ENCODE peak calls at places on chromosomes 13 and 19, in five cellular contexts. R is neural progenitor cell, E is PC-3, H is fibroblast of lung, Z is HCT116. Q is an unnamed sample.
A peak's percentile ranks its signal among the peaks of the same experiment; 100 is the strongest.

GRCh38 chr19:29587518-29587986 is 18.5 kb upstream of the POP4 start:
- DNase-seq in R (no peak), E (peak; percentile 58), H (no peak), Z (no peak), Q (no peak)

GRCh38 chr13:23541221-23541620 is 29.0 kb upstream of the TNFRSF19 start:
- DNase-seq in R (no peak), E (peak; percentile 52), H (peak; percentile 39), Z (no peak), Q (no peak)

GRCh38 chr13:50561774-50562173 is 281.7 kb downstream of the DLEU7 start:
- DNase-seq in R (no peak), E (no peak), H (no peak), Z (no peak), Q (no peak)

GRCh38 chr19:33376931-33377557 is 3.5 kb downstream of the CEBPG start:
- DNase-seq in R (no peak), E (peak; percentile 59), H (no peak), Z (no peak), Q (peak; percentile 27)

GRCh38 chr19:18417250-18418033 is 1.8 kb upstream of the SSBP4 start:
- DNase-seq in R (peak; percentile 88), E (peak; percentile 72), H (peak; percentile 83), Z (no peak), Q (peak; percentile 59)

GRCh38 chr13:39385621-39386231 is 217.3 kb downstream of the LHFPL6 start:
- DNase-seq in R (peak; percentile 83), E (no peak), H (no peak), Z (no peak), Q (no peak)

GRCh38 chr19:49916839-49917733 is 11.9 kb upstream of the ATF5 start:
- DNase-seq in R (peak; percentile 49), E (no peak), H (no peak), Z (no peak), Q (no peak)

GRCh38 chr19:49718511-49718910 is 27.6 kb downstream of the CPT1C start:
- DNase-seq in R (no peak), E (no peak), H (peak; percentile 60), Z (no peak), Q (no peak)

GRCh38 chr19:3708207-3708931 is at the start of gene TJP3:
- DNase-seq in R (no peak), E (peak; percentile 66), H (no peak), Z (peak; percentile 65), Q (peak; percentile 64)

GRCh38 chr19:56309511-56310185 is 5.0 kb downstream of the ZSCAN5A start:
- DNase-seq in R (peak; percentile 71), E (peak; percentile 58), H (peak; percentile 23), Z (peak; percentile 56), Q (peak; percentile 58)

GRCh38 chr19:49553451-49554271 is 25.9 kb downstream of the RCN3 start:
- DNase-seq in R (no peak), E (peak; percentile 90), H (no peak), Z (no peak), Q (no peak)

GRCh38 chr13:46367622-46368327 is 19.3 kb downstream of the RUBCNL start:
- DNase-seq in R (no peak), E (peak; percentile 13), H (peak; percentile 45), Z (no peak), Q (no peak)

GRCh38 chr19:19866599-19867248 is 1.0 kb downstream of the ZNF253 start:
- DNase-seq in R (peak; percentile 83), E (no peak), H (peak; percentile 17), Z (no peak), Q (no peak)

GRCh38 chr19:2477141-2477710 is 1.3 kb downstream of the GADD45B start:
- DNase-seq in R (peak; percentile 44), E (peak; percentile 50), H (no peak), Z (no peak), Q (peak; percentile 52)

GRCh38 chr13:32048816-32049215 is 17.2 kb downstream of the FRY start:
- DNase-seq in R (no peak), E (peak; percentile 52), H (no peak), Z (no peak), Q (peak; percentile 69)

GRCh38 chr19:15397782-15398181 is 18.2 kb upstream of the AKAP8 start:
- DNase-seq in R (no peak), E (no peak), H (no peak), Z (no peak), Q (no peak)

GRCh38 chr19:31023038-31023437 is 326.2 kb downstream of the TSHZ3 start:
- DNase-seq in R (no peak), E (no peak), H (no peak), Z (no peak), Q (no peak)

GRCh38 chr19:34313188-34313587 is 51.8 kb upstream of the GPI start:
- DNase-seq in R (no peak), E (peak; percentile 13), H (peak; percentile 52), Z (no peak), Q (no peak)

GRCh38 chr13:83780201-83780600 is 102.1 kb downstream of the SLITRK1 start:
- DNase-seq in R (peak; percentile 39), E (peak; percentile 59), H (peak; percentile 22), Z (peak; percentile 0), Q (no peak)

GRCh38 chr19:17802137-17802858 is 7.4 kb downstream of the B3GNT3 start:
- DNase-seq in R (peak; percentile 0), E (no peak), H (no peak), Z (no peak), Q (no peak)

GRCh38 chr13:75762066-75762937 is 126.2 kb downstream of the LMO7 start:
- DNase-seq in R (no peak), E (peak; percentile 58), H (peak; percentile 64), Z (no peak), Q (peak; percentile 40)

GRCh38 chr19:17389957-17390664 is 3.9 kb downstream of the CCDC194 start:
- DNase-seq in R (no peak), E (no peak), H (no peak), Z (no peak), Q (no peak)

DNA sequence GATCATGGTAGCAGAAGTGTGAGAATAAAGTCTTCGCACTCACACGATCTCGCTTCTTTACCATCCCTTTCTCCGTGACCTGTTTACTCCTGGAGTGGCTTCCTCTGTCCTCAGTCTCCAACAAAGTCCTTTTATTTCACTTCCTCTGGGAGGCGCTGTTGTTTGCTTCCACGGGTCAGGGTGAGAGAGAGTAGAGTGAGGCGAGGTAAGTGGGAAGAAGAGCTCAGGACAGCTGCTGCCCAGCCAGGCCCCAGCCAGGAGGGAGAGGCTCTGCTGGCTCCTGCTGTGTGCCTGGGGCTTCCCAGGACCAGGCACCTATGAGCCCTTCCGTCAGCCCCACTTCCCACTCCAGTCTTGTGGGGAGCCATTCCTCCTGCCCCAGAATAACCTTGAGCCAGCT is 242.1 kb downstream of the FGF9 start:
- DNase-seq in R (peak; percentile 68), E (no peak), H (no peak), Z (peak; percentile 12), Q (no peak)
- TF ChIP-seq EZH2 in R (no peak), E (no peak), H (no peak), Z (no peak), Q (no peak)

GRCh38 chr19:41898235-41898634 is 15.3 kb downstream of the ARHGEF1 start:
- DNase-seq in R (no peak), E (no peak), H (no peak), Z (no peak), Q (no peak)
- H4K20me1 ChIP-seq in R (no peaks in the 10 kb centered on the region), E (no peaks in the 10 kb centered on the region), H (no peaks in the 10 kb centered on the region), Z (no peaks in the 10 kb centered on the region), Q (peaks cover 16% of the 10 kb centered on the region)

DNA sequence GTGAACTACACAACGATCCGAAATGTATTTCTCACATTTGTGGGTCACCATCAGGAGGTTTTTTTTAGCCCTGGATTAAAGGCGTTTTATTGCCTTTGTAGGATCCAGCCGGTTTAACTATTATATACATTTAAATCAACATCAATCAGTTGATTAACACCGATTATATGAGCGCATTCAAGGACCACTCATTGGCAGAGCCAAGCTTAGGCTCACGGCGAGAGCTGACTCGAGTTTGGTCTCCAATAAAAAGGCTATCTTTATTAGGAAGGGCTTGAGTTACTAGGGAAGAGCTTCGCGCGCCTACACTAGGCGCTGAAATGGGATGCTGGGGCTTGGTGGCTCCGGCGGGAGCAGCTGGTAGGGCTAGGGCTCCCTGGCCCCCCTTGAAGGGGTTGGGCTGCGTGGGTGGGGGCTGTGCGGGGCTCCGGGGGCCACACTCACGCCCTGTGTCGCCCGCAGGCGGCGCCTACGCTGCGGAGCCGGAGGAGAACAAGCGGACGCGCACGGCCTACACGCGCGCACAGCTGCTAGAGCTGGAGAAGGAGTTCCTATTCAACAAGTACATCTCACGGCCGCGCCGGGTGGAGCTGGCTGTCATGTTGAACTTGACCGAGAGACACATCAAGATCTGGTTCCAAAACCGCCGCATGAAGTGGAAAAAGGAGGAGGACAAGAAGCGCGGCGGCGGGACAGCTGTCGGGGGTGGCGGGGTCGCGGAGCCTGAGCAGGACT is 4.2 kb downstream of the PDX1 start:
- DNase-seq in R (peak; percentile 62), E (no peak), H (no peak), Z (no peak), Q (no peak)
- TF ChIP-seq EZH2 in R (peak; percentile 93), E (no peak), H (peak; percentile 5), Z (no peak), Q (no peak)

DNA sequence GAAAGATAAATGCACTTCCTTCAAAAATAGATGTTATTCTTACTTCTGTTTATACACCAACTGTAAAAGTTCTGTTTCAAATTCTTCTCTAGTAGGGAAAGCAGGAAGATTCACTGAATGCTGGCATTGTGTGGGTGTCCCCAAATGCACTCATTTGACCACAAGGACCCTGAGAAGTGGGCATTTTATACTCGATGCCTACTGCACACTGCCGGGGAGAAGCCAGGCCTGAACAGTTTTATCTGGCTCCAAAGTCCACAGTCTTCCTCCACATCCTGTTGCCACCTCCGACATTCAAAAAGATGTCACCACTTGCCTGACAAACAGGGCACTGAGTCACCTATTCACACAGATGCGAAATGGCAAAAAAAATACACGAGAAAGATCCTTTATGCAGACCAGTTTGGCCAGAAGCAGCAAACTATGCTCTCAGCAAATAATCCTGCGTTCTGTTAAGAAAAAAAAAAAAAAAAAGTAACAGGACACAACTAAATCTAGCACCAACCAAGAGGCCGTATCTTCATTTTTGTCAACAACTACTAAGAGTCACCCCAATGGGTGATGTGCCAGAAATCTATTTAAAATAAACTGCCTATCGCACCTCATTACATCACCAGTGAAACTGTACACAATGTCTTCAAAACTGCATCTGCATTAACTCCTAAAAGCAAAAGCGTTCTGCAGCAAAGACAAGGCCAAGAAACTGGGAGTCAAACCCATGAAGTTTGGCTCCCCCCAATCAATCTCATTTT is 6.2 kb downstream of the ZC3H4 start:
- DNase-seq in R (no peak), E (peak; percentile 78), H (peak; percentile 42), Z (no peak), Q (peak; percentile 57)
- H4K20me1 ChIP-seq in R (peaks cover 35% of the 10 kb centered on the region), E (no peaks in the 10 kb centered on the region), H (no peaks in the 10 kb centered on the region), Z (no peaks in the 10 kb centered on the region), Q (peaks cover 21% of the 10 kb centered on the region)

DNA sequence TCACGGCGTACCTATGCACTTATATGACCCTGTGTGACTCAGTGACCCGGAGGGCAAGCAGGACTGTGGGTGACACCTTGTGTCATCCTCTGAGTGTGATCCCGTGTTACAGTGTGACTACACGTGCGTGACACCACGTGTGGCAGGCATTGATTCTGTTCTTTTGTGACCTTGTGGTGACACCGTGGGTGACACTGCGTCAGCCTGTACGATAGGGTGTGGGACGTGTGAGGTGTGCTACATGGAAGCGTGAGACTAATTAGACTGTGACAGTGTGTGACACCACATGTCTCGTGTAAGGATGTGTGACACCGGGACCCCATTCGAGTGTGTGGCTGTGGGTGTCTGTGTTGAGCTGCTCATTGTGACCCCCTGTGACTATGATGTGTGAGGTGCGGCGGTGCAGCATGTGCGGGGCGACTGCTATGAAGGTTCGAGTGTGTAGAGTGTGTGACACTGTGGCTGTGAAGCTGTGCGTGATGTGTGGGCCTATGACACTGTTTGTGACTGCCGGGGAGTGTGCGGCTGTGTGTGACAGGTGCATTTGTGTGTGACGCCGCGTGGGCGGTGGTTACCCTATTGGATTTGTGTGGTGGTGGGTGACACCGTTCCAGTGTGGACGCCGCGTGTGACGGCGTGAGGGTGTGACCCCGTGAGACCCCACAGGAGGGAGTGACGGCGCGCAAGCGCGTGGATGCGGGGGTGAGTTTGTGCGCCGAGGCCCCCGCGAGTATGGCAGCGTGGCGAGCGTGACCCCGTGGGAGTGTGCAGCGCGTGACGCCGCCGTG is at the start of gene SPTBN4:
- DNase-seq in R (peak; percentile 10), E (no peak), H (no peak), Z (no peak), Q (no peak)
- TF ChIP-seq EZH2 in R (no peak), E (no peak), H (peak; percentile 87), Z (no peak), Q (no peak)